ENCODE peak calls at places on chromosomes 3 and 15, in ten cellular contexts. B, I, V, R, A, Z, O, N, K and Y are unnamed samples.

GRCh38 chr3:88440701-88441100 is 290.9 kb downstream of the C3orf38 start:
- DNase-seq in B (no peak), I (no peak), V (peak), R (no peak), A (no peak), Z (no peak), O (no peak), N (no peak), K (no peak), Y (no peak)

GRCh38 chr15:85582076-85582718 is 201.8 kb downstream of the AKAP13 start:
- DNase-seq in B (no peak), I (no peak), V (peak), R (no peak), A (no peak), Z (no peak), O (no peak), N (peak), K (peak), Y (no peak)

GRCh38 chr3:112653881-112654300 is 12.9 kb upstream of the CCDC80 start:
- DNase-seq in B (no peak), I (peak), V (no peak), R (no peak), A (peak), Z (no peak), O (no peak), N (peak), K (peak), Y (peak)

GRCh38 chr3:44323341-44323955 is 15.1 kb upstream of the TCAIM start:
- DNase-seq in B (peak), I (peak), V (peak), R (peak), A (peak), Z (peak), O (peak), N (peak), K (peak), Y (peak)

GRCh38 chr3:157572559-157573270 is 69.5 kb upstream of the VEPH1 start:
- DNase-seq in B (peak), I (peak), V (peak), R (peak), A (no peak), Z (no peak), O (no peak), N (peak), K (peak), Y (peak)

GRCh38 chr3:71305246-71306206 is 278.0 kb downstream of the FOXP1 start:
- DNase-seq in B (no peak), I (peak), V (no peak), R (no peak), A (peak), Z (no peak), O (peak), N (no peak), K (no peak), Y (peak)

GRCh38 chr15:82674873-82675272 is 27.7 kb upstream of the CPEB1 start:
- DNase-seq in B (no peak), I (no peak), V (no peak), R (no peak), A (no peak), Z (no peak), O (no peak), N (no peak), K (no peak), Y (no peak)

GRCh38 chr3:133362539-133362938 is 37.3 kb upstream of the BFSP2 start:
- DNase-seq in B (peak), I (no peak), V (no peak), R (no peak), A (no peak), Z (no peak), O (no peak), N (no peak), K (no peak), Y (no peak)

GRCh38 chr15:68471552-68471951 is 39.6 kb upstream of the ITGA11 start:
- DNase-seq in B (no peak), I (no peak), V (no peak), R (peak), A (no peak), Z (no peak), O (no peak), N (no peak), K (peak), Y (no peak)

GRCh38 chr15:75943246-75943645 is 39.6 kb downstream of the FBXO22 start:
- DNase-seq in B (no peak), I (no peak), V (no peak), R (no peak), A (no peak), Z (no peak), O (no peak), N (no peak), K (no peak), Y (no peak)

GRCh38 chr3:106251160-106251892 is 382.5 kb upstream of the CBLB start:
- DNase-seq in B (no peak), I (no peak), V (no peak), R (peak), A (no peak), Z (no peak), O (no peak), N (no peak), K (no peak), Y (no peak)

GRCh38 chr3:43876648-43877047 is 185.9 kb downstream of the ABHD5 start:
- DNase-seq in B (no peak), I (no peak), V (no peak), R (no peak), A (no peak), Z (no peak), O (no peak), N (no peak), K (no peak), Y (no peak)

GRCh38 chr3:189529468-189529867 is 101.7 kb upstream of the TP63 start:
- DNase-seq in B (no peak), I (no peak), V (no peak), R (no peak), A (no peak), Z (no peak), O (no peak), N (no peak), K (no peak), Y (no peak)

GRCh38 chr3:113560845-113561623 is 28.7 kb downstream of the SIDT1 start:
- DNase-seq in B (no peak), I (no peak), V (no peak), R (no peak), A (no peak), Z (no peak), O (no peak), N (no peak), K (peak), Y (no peak)

GRCh38 chr3:29291262-29291981 is 10.6 kb downstream of the RBMS3 start:
- DNase-seq in B (no peak), I (no peak), V (no peak), R (no peak), A (no peak), Z (no peak), O (no peak), N (no peak), K (peak), Y (no peak)

GRCh38 chr3:11724615-11725339 is 81.1 kb upstream of the VGLL4 start:
- DNase-seq in B (no peak), I (no peak), V (no peak), R (no peak), A (no peak), Z (no peak), O (no peak), N (no peak), K (no peak), Y (no peak)

GRCh38 chr15:60343221-60343970 is 54.4 kb downstream of the ANXA2 start:
- DNase-seq in B (no peak), I (peak), V (no peak), R (no peak), A (no peak), Z (no peak), O (no peak), N (no peak), K (no peak), Y (no peak)

GRCh38 chr3:44576661-44577060 is 8.1 kb upstream of the ZNF660 start:
- DNase-seq in B (no peak), I (no peak), V (no peak), R (no peak), A (no peak), Z (no peak), O (no peak), N (no peak), K (no peak), Y (no peak)

GRCh38 chr15:36479200-36479896 is 100.1 kb upstream of the CDIN1 start:
- DNase-seq in B (no peak), I (no peak), V (no peak), R (no peak), A (no peak), Z (no peak), O (no peak), N (no peak), K (peak), Y (no peak)

GRCh38 chr3:144375122-144375521 is 403.5 kb downstream of the DIPK2A start:
- DNase-seq in B (no peak), I (no peak), V (no peak), R (no peak), A (no peak), Z (no peak), O (no peak), N (no peak), K (no peak), Y (no peak)

GRCh38 chr3:123660900-123661299 is 76.0 kb upstream of the HACD2 start:
- DNase-seq in B (no peak), I (peak), V (no peak), R (peak), A (peak), Z (peak), O (peak), N (peak), K (peak), Y (peak)

GRCh38 chr3:16127257-16127656 is 47.2 kb upstream of the GALNT15 start:
- DNase-seq in B (no peak), I (no peak), V (no peak), R (no peak), A (no peak), Z (no peak), O (no peak), N (no peak), K (no peak), Y (no peak)

GRCh38 chr15:42729409-42729808 is 7.5 kb downstream of the CDAN1 start:
- DNase-seq in B (no peak), I (no peak), V (no peak), R (no peak), A (no peak), Z (no peak), O (no peak), N (no peak), K (no peak), Y (no peak)

GRCh38 chr3:45137656-45138181 is 8.5 kb downstream of the CDCP1 start:
- DNase-seq in B (peak), I (no peak), V (no peak), R (no peak), A (no peak), Z (no peak), O (no peak), N (no peak), K (peak), Y (no peak)

GRCh38 chr3:53101956-53102355 is 28.3 kb downstream of the RFT1 start:
- DNase-seq in B (no peak), I (no peak), V (no peak), R (no peak), A (no peak), Z (no peak), O (no peak), N (no peak), K (no peak), Y (no peak)

GRCh38 chr3:74089854-74090253 is 465.1 kb upstream of the PDZRN3 start:
- DNase-seq in B (no peak), I (no peak), V (no peak), R (no peak), A (no peak), Z (no peak), O (no peak), N (peak), K (peak), Y (no peak)
- H3K4me3 ChIP-seq in B (no peak), I (no peak), V (no peak), R (no peak), A (no peak), Z (no peak), O (no peak), N (no peak), K (no peak), Y (no peak)

GRCh38 chr3:42708611-42709151 is 6.1 kb upstream of the HHATL start:
- DNase-seq in B (peak), I (no peak), V (no peak), R (no peak), A (no peak), Z (peak), O (no peak), N (no peak), K (no peak), Y (no peak)

GRCh38 chr3:42709621-42710020 is 7.0 kb upstream of the HHATL start:
- DNase-seq in B (peak), I (no peak), V (no peak), R (no peak), A (peak), Z (peak), O (peak), N (no peak), K (no peak), Y (no peak)

GRCh38 chr3:42706721-42707619 is 4.4 kb upstream of the HHATL start:
- DNase-seq in B (no peak), I (no peak), V (no peak), R (no peak), A (no peak), Z (no peak), O (peak), N (no peak), K (no peak), Y (no peak)

GRCh38 chr3:42705962-42706585 is 3.5 kb upstream of the HHATL start:
- DNase-seq in B (no peak), I (no peak), V (no peak), R (no peak), A (no peak), Z (peak), O (no peak), N (no peak), K (no peak), Y (no peak)

DNA sequence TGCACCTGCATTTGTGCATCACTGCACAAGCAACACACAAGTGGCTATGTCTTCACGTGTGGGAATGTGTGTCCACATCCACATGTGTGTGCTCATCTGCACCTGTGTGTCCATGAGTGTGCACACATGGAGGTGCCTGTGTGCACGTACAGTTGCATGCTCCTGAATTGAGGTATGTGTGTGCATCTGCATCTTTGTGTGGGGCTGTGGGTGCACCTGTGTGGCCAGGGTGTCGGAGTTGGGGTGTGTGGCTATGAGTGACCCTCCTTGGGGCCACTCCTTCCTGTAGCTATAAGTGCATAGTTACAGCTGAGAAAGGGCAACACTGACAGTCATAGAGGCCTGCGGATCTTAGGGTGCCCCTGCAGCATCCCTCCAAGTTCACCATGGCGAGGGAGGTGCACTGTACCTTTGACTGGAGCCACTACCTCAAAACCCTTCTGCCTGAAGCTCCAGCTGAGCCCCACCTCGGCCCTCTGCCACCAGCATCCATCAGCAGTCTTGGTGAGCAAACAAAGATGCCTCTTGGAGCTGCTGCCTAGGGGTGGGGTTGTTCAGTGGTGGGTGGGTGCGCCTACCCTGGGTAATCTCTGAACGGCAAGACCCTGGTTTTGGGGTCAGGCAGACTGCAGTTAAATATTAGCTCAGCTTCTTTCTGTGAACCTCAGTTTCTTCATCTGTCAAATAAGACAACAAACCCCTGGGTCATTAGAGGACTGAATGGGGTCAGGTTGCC is 5.2 kb upstream of the HHATL start:
- DNase-seq in B (no peak), I (no peak), V (no peak), R (no peak), A (no peak), Z (no peak), O (no peak), N (no peak), K (no peak), Y (no peak)
- H3K4me3 ChIP-seq in B (no peak), I (no peak), V (no peak), R (no peak), A (no peak), Z (no peak), O (no peak), N (no peak), K (no peak), Y (no peak)

GRCh38 chr3:125061170-125061569 is 5.4 kb upstream of the HEG1 start:
- DNase-seq in B (no peak), I (no peak), V (no peak), R (no peak), A (peak), Z (no peak), O (no peak), N (peak), K (peak), Y (no peak)
- H3K4me3 ChIP-seq in B (no peak), I (no peak), V (no peak), R (no peak), A (peak), Z (no peak), O (no peak), N (no peak), K (peak), Y (no peak)

GRCh38 chr15:50244959-50245624 is 20.4 kb downstream of the HDC start:
- DNase-seq in B (no peak), I (no peak), V (no peak), R (no peak), A (no peak), Z (no peak), O (no peak), N (no peak), K (no peak), Y (no peak)
- H3K4me3 ChIP-seq in B (no peak), I (no peak), V (no peak), R (no peak), A (no peak), Z (no peak), O (no peak), N (no peak), K (no peak), Y (no peak)

DNA sequence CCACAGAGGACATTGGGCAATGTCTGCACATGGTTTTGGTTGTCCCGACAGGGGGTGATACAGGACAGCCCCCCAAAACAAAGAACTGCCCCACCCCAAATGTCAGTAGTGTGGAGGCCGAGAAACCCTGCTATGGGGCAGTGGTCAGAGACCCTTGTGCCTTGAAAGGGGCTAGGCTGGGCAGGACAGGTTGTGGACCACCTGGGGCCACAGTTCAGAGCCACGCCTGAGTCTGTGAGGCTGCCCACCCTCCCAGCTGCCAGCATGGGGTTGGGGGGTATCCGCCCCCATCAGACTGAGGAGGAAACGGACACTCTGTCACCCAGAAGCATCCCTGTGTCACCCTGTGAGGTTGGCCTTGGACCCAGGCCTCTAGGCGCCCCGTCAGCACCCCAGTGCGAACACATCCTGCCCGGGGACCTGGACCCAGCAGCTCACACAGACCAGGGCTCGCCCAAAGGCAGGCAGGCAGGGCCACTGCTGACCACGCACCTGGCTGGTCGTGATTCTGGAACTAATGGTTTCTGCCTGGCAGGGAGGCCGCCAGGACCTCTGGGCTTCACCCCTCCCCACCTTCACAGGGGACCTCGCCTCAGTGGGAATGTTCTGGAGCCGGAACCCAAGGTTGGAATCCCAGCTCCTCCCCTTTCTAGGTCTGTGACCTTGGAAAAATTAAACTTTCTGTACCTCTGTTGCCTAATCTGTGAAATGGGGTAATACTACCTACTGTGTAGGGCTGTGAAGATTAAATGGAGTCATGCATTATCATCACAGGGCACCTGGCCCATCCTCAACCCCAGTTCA is 1.4 kb downstream of the SLC41A3 start:
- DNase-seq in B (no peak), I (no peak), V (no peak), R (no peak), A (no peak), Z (no peak), O (no peak), N (no peak), K (no peak), Y (no peak)
- H3K4me3 ChIP-seq in B (peak), I (no peak), V (peak), R (peak), A (peak), Z (no peak), O (no peak), N (peak), K (peak), Y (peak)

GRCh38 chr3:170128259-170128976 is 53.1 kb downstream of the PHC3 start:
- DNase-seq in B (no peak), I (no peak), V (peak), R (no peak), A (no peak), Z (no peak), O (no peak), N (no peak), K (peak), Y (no peak)

GRCh38 chr3:170128977-170129431 is 52.5 kb downstream of the PHC3 start:
- DNase-seq in B (no peak), I (no peak), V (peak), R (peak), A (no peak), Z (no peak), O (no peak), N (no peak), K (peak), Y (no peak)

GRCh38 chr3:170137971-170138370 is 43.6 kb downstream of the PHC3 start:
- DNase-seq in B (no peak), I (no peak), V (no peak), R (no peak), A (no peak), Z (no peak), O (no peak), N (peak), K (peak), Y (no peak)

GRCh38 chr3:170130532-170130931 is 51.0 kb downstream of the PHC3 start:
- DNase-seq in B (no peak), I (no peak), V (peak), R (no peak), A (no peak), Z (no peak), O (no peak), N (no peak), K (peak), Y (no peak)

DNA sequence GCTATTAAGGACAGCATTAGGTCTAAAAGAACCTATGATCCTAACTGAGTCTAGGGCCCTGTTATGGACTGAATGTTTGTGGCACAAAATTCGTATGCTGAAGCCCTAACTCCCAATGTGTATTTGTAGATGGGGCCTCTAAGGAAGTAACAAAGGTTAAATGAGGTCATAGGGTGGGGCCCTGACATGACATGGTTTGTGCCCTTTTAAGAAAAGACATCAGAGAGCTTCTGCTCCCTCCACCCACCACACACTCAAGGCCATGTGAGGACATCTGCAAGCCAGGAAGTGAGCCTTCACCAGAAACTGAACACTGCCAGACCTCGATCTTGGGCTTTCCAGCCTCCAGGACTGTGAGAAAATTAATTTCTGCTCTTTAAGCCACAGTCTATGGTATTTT is 49.2 kb downstream of the PHC3 start:
- DNase-seq in B (no peak), I (no peak), V (peak), R (no peak), A (no peak), Z (no peak), O (no peak), N (no peak), K (no peak), Y (no peak)
- H3K4me3 ChIP-seq in B (no peak), I (no peak), V (peak), R (no peak), A (no peak), Z (no peak), O (no peak), N (no peak), K (no peak), Y (no peak)

GRCh38 chr3:159764211-159765024 is 224.2 kb upstream of the IL12A start:
- DNase-seq in B (peak), I (peak), V (no peak), R (peak), A (peak), Z (no peak), O (peak), N (peak), K (peak), Y (no peak)
- H3K4me3 ChIP-seq in B (peak), I (peak), V (no peak), R (peak), A (peak), Z (peak), O (peak), N (peak), K (peak), Y (peak)

GRCh38 chr3:199815-200214 is 3.3 kb downstream of the CHL1 start:
- DNase-seq in B (no peak), I (no peak), V (no peak), R (no peak), A (no peak), Z (no peak), O (no peak), N (no peak), K (no peak), Y (no peak)

GRCh38 chr3:196322-197153 is at the start of gene CHL1:
- DNase-seq in B (peak), I (no peak), V (no peak), R (no peak), A (peak), Z (peak), O (no peak), N (no peak), K (no peak), Y (no peak)

GRCh38 chr3:197154-197855 is 742 bp downstream of the CHL1 start:
- DNase-seq in B (peak), I (no peak), V (no peak), R (no peak), A (peak), Z (no peak), O (peak), N (no peak), K (no peak), Y (no peak)

GRCh38 chr3:195662-196061 is 901 bp upstream of the CHL1 start:
- DNase-seq in B (no peak), I (no peak), V (no peak), R (no peak), A (no peak), Z (no peak), O (no peak), N (no peak), K (no peak), Y (no peak)

GRCh38 chr3:197891-198491 is 1.4 kb downstream of the CHL1 start:
- DNase-seq in B (peak), I (no peak), V (no peak), R (no peak), A (no peak), Z (no peak), O (peak), N (no peak), K (no peak), Y (no peak)
- H3K4me3 ChIP-seq in B (peak), I (peak), V (no peak), R (peak), A (peak), Z (peak), O (no peak), N (no peak), K (no peak), Y (peak)